ENCODE peak calls at places on chromosomes 5 and 9, in seven cellular contexts. One of them, this sample, is unnamed.

GRCh38 chr5:4100739-4101138 is 505.1 kb downstream of the IRX1 start:
- DNase-seq in OCI-LY7: no peak
- DNase-seq in heart right ventricle: no peak
- DNase-seq in heart left ventricle: no peak
- DNase-seq in body of pancreas: no peak
- DNase-seq in hepatocyte: no peak
- DNase-seq in pancreas: no peak
- DNase-seq in this sample: no peak

GRCh38 chr5:38104497-38105230 is 153.7 kb upstream of the EGFLAM start:
- DNase-seq in OCI-LY7: no peak
- DNase-seq in hepatocyte: no peak
- DNase-seq in body of pancreas: no peak
- DNase-seq in pancreas: no peak
- DNase-seq in heart right ventricle: no peak
- DNase-seq in heart left ventricle: no peak
- DNase-seq in this sample: no peak

GRCh38 chr5:24141046-24141445 is 503.7 kb downstream of the CDH10 start:
- DNase-seq in heart left ventricle: peak; percentile 11
- DNase-seq in hepatocyte: peak; percentile 39
- DNase-seq in body of pancreas: no peak
- DNase-seq in OCI-LY7: no peak
- DNase-seq in pancreas: no peak
- DNase-seq in heart right ventricle: peak; percentile 14
- DNase-seq in this sample: no peak

GRCh38 chr9:113139225-113139829 is 11.5 kb upstream of the SLC31A2 start:
- DNase-seq in body of pancreas: no peak
- DNase-seq in pancreas: no peak
- DNase-seq in heart left ventricle: no peak
- DNase-seq in hepatocyte: no peak
- DNase-seq in OCI-LY7: no peak
- DNase-seq in heart right ventricle: no peak
- DNase-seq in this sample: no peak

GRCh38 chr9:119736478-119737454 is 367.5 kb upstream of the BRINP1 start:
- DNase-seq in body of pancreas: peak; percentile 18
- DNase-seq in heart right ventricle: no peak
- DNase-seq in heart left ventricle: no peak
- DNase-seq in OCI-LY7: peak; percentile 81
- DNase-seq in pancreas: no peak
- DNase-seq in hepatocyte: no peak
- DNase-seq in this sample: no peak

GRCh38 chr5:176653401-176653800 is 6.1 kb downstream of the TSPAN17 start:
- DNase-seq in OCI-LY7: no peak
- DNase-seq in heart left ventricle: no peak
- DNase-seq in pancreas: no peak
- DNase-seq in hepatocyte: no peak
- DNase-seq in body of pancreas: no peak
- DNase-seq in heart right ventricle: no peak
- DNase-seq in this sample: no peak

GRCh38 chr9:110069326-110070248 is 138.4 kb downstream of the C9orf152 start:
- DNase-seq in heart left ventricle: peak; percentile 57
- DNase-seq in body of pancreas: no peak
- DNase-seq in hepatocyte: no peak
- DNase-seq in heart right ventricle: peak; percentile 64
- DNase-seq in pancreas: peak; percentile 21
- DNase-seq in OCI-LY7: no peak
- DNase-seq in this sample: peak; percentile 39

GRCh38 chr5:172769598-172770373 is 1.2 kb downstream of the DUSP1 start:
- DNase-seq in OCI-LY7: peak; percentile 28
- DNase-seq in heart right ventricle: no peak
- DNase-seq in pancreas: no peak
- DNase-seq in hepatocyte: peak; percentile 42
- DNase-seq in body of pancreas: peak; percentile 56
- DNase-seq in heart left ventricle: peak; percentile 59
- DNase-seq in this sample: no peak

GRCh38 chr9:126122901-126123616 is 203.6 kb upstream of the MVB12B start:
- DNase-seq in heart left ventricle: no peak
- DNase-seq in pancreas: no peak
- DNase-seq in heart right ventricle: no peak
- DNase-seq in body of pancreas: no peak
- DNase-seq in OCI-LY7: no peak
- DNase-seq in hepatocyte: peak; percentile 1
- DNase-seq in this sample: peak; percentile 6

GRCh38 chr5:178123094-178123986 is 7.5 kb upstream of the RMND5B start:
- DNase-seq in OCI-LY7: no peak
- DNase-seq in heart left ventricle: no peak
- DNase-seq in hepatocyte: no peak
- DNase-seq in pancreas: no peak
- DNase-seq in heart right ventricle: no peak
- DNase-seq in body of pancreas: no peak
- DNase-seq in this sample: no peak

GRCh38 chr5:170534177-170534576 is 30.4 kb downstream of the KCNIP1 start:
- DNase-seq in body of pancreas: no peak
- DNase-seq in heart right ventricle: no peak
- DNase-seq in heart left ventricle: no peak
- DNase-seq in hepatocyte: peak; percentile 24
- DNase-seq in pancreas: no peak
- DNase-seq in OCI-LY7: no peak
- DNase-seq in this sample: no peak

GRCh38 chr9:133135193-133135745 is 14.2 kb upstream of the RALGDS start:
- DNase-seq in OCI-LY7: no peak
- DNase-seq in heart left ventricle: peak; percentile 54
- DNase-seq in body of pancreas: peak; percentile 84
- DNase-seq in heart right ventricle: peak; percentile 64
- DNase-seq in pancreas: peak; percentile 68
- DNase-seq in hepatocyte: no peak
- DNase-seq in this sample: no peak

GRCh38 chr5:55897905-55898304 is 46.7 kb downstream of the IL31RA start:
- DNase-seq in OCI-LY7: no peak
- DNase-seq in pancreas: no peak
- DNase-seq in heart right ventricle: no peak
- DNase-seq in heart left ventricle: no peak
- DNase-seq in hepatocyte: no peak
- DNase-seq in body of pancreas: peak; percentile 29
- DNase-seq in this sample: no peak

GRCh38 chr5:134821841-134822240 is 23.9 kb upstream of the C5orf24 start:
- DNase-seq in body of pancreas: no peak
- DNase-seq in hepatocyte: no peak
- DNase-seq in heart right ventricle: no peak
- DNase-seq in pancreas: no peak
- DNase-seq in OCI-LY7: no peak
- DNase-seq in heart left ventricle: no peak
- DNase-seq in this sample: no peak

GRCh38 chr9:96072930-96073329 is 197.4 kb downstream of the ERCC6L2 start:
- DNase-seq in heart right ventricle: no peak
- DNase-seq in hepatocyte: no peak
- DNase-seq in heart left ventricle: no peak
- DNase-seq in body of pancreas: no peak
- DNase-seq in pancreas: no peak
- DNase-seq in OCI-LY7: no peak
- DNase-seq in this sample: no peak

GRCh38 chr9:37974506-37975173 is 70.7 kb upstream of the SLC25A51 start:
- DNase-seq in body of pancreas: no peak
- DNase-seq in OCI-LY7: no peak
- DNase-seq in heart right ventricle: no peak
- DNase-seq in heart left ventricle: no peak
- DNase-seq in pancreas: no peak
- DNase-seq in hepatocyte: peak; percentile 62
- DNase-seq in this sample: no peak

GRCh38 chr5:916441-917293 is 24.0 kb downstream of the TRIP13 start:
- DNase-seq in body of pancreas: peak; percentile 79
- DNase-seq in pancreas: peak; percentile 69
- DNase-seq in heart right ventricle: no peak
- DNase-seq in hepatocyte: no peak
- DNase-seq in heart left ventricle: no peak
- DNase-seq in OCI-LY7: no peak
- DNase-seq in this sample: no peak

GRCh38 chr5:24642022-24642421 is 2.8 kb downstream of the CDH10 start:
- DNase-seq in body of pancreas: no peak
- DNase-seq in OCI-LY7: peak; percentile 34
- DNase-seq in pancreas: no peak
- DNase-seq in heart left ventricle: no peak
- DNase-seq in heart right ventricle: no peak
- DNase-seq in hepatocyte: peak; percentile 43
- DNase-seq in this sample: no peak

GRCh38 chr5:60842859-60843692 is 993 bp downstream of the ELOVL7 start:
- DNase-seq in OCI-LY7: no peak
- DNase-seq in heart right ventricle: no peak
- DNase-seq in pancreas: peak; percentile 44
- DNase-seq in body of pancreas: peak; percentile 42
- DNase-seq in heart left ventricle: no peak
- DNase-seq in hepatocyte: peak; percentile 40
- DNase-seq in this sample: no peak

GRCh38 chr5:159805021-159805420 is 111.3 kb upstream of the ADRA1B start:
- DNase-seq in pancreas: peak; percentile 36
- DNase-seq in heart left ventricle: peak; percentile 18
- DNase-seq in OCI-LY7: no peak
- DNase-seq in hepatocyte: no peak
- DNase-seq in heart right ventricle: peak; percentile 42
- DNase-seq in body of pancreas: no peak
- DNase-seq in this sample: no peak

GRCh38 chr5:150077060-150077459 is 9.3 kb downstream of the CSF1R start:
- DNase-seq in body of pancreas: no peak
- DNase-seq in heart right ventricle: peak; percentile 1
- DNase-seq in hepatocyte: no peak
- DNase-seq in OCI-LY7: no peak
- DNase-seq in pancreas: no peak
- DNase-seq in heart left ventricle: no peak
- DNase-seq in this sample: no peak

GRCh38 chr9:73270967-73271722 is 119.5 kb downstream of the ANXA1 start:
- DNase-seq in heart left ventricle: no peak
- DNase-seq in hepatocyte: peak; percentile 75
- DNase-seq in pancreas: no peak
- DNase-seq in body of pancreas: no peak
- DNase-seq in OCI-LY7: no peak
- DNase-seq in heart right ventricle: no peak
- DNase-seq in this sample: no peak

GRCh38 chr9:69085523-69086283 is 50.2 kb downstream of the FXN start:
- DNase-seq in heart right ventricle: no peak
- DNase-seq in body of pancreas: no peak
- DNase-seq in OCI-LY7: no peak
- DNase-seq in pancreas: no peak
- DNase-seq in hepatocyte: peak; percentile 23
- DNase-seq in heart left ventricle: peak; percentile 24
- DNase-seq in this sample: no peak

GRCh38 chr5:150158170-150158949 is 2.7 kb upstream of the PDGFRB start:
- DNase-seq in OCI-LY7: no peak
- DNase-seq in heart left ventricle: peak; percentile 59
- DNase-seq in body of pancreas: no peak
- DNase-seq in pancreas: no peak
- DNase-seq in heart right ventricle: peak; percentile 45
- DNase-seq in hepatocyte: no peak
- DNase-seq in this sample: no peak

GRCh38 chr9:37976714-37977477 is 73.0 kb upstream of the SLC25A51 start:
- DNase-seq in body of pancreas: peak; percentile 72
- DNase-seq in hepatocyte: peak; percentile 71
- DNase-seq in heart right ventricle: no peak
- DNase-seq in pancreas: peak; percentile 53
- DNase-seq in heart left ventricle: no peak
- DNase-seq in OCI-LY7: no peak
- DNase-seq in this sample: no peak

GRCh38 chr5:13866792-13867191 is 77.7 kb downstream of the DNAH5 start:
- DNase-seq in heart left ventricle: no peak
- DNase-seq in OCI-LY7: peak; percentile 14
- DNase-seq in heart right ventricle: peak; percentile 10
- DNase-seq in body of pancreas: no peak
- DNase-seq in pancreas: peak; percentile 19
- DNase-seq in hepatocyte: peak; percentile 68
- DNase-seq in this sample: no peak

DNA sequence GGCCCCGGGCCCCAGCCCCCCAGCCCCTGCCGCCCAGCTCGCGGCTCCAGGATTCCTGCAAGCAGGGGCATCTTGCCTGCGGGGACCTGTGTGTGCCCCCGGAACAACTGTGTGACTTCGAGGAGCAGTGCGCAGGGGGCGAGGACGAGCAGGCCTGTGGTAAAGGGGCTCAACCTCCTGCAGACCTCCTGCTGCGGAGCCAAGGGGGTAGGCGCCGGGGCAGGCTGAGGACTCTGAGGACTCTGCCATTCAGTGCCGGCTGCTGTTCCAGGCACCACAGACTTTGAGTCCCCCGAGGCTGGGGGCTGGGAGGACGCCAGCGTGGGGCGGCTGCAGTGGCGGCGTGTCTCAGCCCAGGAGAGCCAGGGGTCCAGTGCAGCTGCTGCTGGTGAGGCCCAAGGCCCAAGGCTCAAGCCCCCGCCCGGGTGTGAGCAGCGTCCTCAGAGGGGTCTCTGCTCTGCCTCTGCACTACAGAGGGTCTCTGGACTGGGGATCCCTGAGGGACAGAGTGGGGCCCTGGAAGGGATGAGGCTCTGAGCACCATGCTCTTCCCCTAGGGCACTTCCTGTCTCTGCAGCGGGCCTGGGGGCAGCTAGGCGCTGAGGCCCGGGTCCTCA is 3.4 kb downstream of the MAMDC4 start:
- DNase-seq in hepatocyte: no peak
- DNase-seq in body of pancreas: peak; percentile 14
- DNase-seq in heart left ventricle: peak; percentile 5
- DNase-seq in heart right ventricle: no peak
- DNase-seq in OCI-LY7: no peak
- DNase-seq in pancreas: peak; percentile 24
- DNase-seq in this sample: no peak
- H3K4me1 ChIP-seq in hepatocyte: peaks cover 19% of the 10 kb centered on the region
- H3K4me1 ChIP-seq in body of pancreas: peaks cover 66% of the 10 kb centered on the region
- H3K4me1 ChIP-seq in heart left ventricle: peaks cover 24% of the 10 kb centered on the region
- H3K4me1 ChIP-seq in heart right ventricle: peaks cover 5% of the 10 kb centered on the region
- H3K4me1 ChIP-seq in OCI-LY7: no peaks in the 10 kb centered on the region
- H3K4me1 ChIP-seq in pancreas: peaks cover 45% of the 10 kb centered on the region
- H3K4me1 ChIP-seq in this sample: no peaks in the 10 kb centered on the region

DNA sequence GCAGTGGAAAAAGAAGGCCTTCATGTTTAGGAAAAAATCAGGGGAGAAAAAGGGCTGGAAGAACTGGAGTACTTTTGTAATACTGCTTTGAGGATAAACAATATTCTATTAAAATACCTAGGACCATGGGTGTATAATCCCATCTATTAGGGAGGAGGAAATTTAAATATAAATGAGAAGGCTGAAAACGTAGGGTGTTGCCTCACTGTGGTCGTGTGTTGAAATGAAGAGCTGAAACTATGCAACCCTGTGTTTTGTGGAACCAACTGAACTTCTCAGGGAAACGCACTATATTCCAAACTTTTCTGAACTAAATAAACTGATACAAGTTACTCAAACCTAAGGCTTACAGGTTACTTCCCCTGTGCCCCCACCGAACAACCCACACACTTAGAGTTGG is 4.6 kb upstream of the CNTLN start:
- DNase-seq in pancreas: no peak
- DNase-seq in OCI-LY7: no peak
- DNase-seq in hepatocyte: no peak
- DNase-seq in body of pancreas: no peak
- DNase-seq in heart left ventricle: no peak
- DNase-seq in heart right ventricle: no peak
- DNase-seq in this sample: no peak
- TF ChIP-seq CTCF in pancreas: no peak
- TF ChIP-seq CTCF in OCI-LY7: no peak
- TF ChIP-seq CTCF in hepatocyte: no peak
- TF ChIP-seq CTCF in body of pancreas: no peak
- TF ChIP-seq CTCF in heart left ventricle: no peak
- TF ChIP-seq CTCF in heart right ventricle: no peak
- TF ChIP-seq CTCF in this sample: no peak

GRCh38 chr9:129412814-129413536 is 207.9 kb downstream of the C9orf50 start:
- DNase-seq in heart left ventricle: peak; percentile 84
- DNase-seq in heart right ventricle: peak; percentile 86
- DNase-seq in body of pancreas: peak; percentile 71
- DNase-seq in pancreas: peak; percentile 63
- DNase-seq in hepatocyte: peak; percentile 89
- DNase-seq in OCI-LY7: no peak
- DNase-seq in this sample: peak; percentile 52
- H3K4me3 ChIP-seq in heart left ventricle: peak overlapping the region; percentile 54
- H3K4me3 ChIP-seq in heart right ventricle: peak overlapping the region; percentile 74
- H3K4me3 ChIP-seq in body of pancreas: peak overlapping the region; percentile 52
- H3K4me3 ChIP-seq in pancreas: peak overlapping the region; percentile 20
- H3K4me3 ChIP-seq in hepatocyte: peak overlapping the region; percentile 51
- H3K4me3 ChIP-seq in OCI-LY7: peak overlapping the region; percentile 71
- H3K4me3 ChIP-seq in this sample: no peak overlapping the region

GRCh38 chr9:694499-695154 is 146.9 kb upstream of the DMRT1 start:
- DNase-seq in OCI-LY7: no peak
- DNase-seq in pancreas: no peak
- DNase-seq in heart left ventricle: no peak
- DNase-seq in hepatocyte: peak; percentile 32
- DNase-seq in heart right ventricle: peak; percentile 34
- DNase-seq in body of pancreas: no peak
- DNase-seq in this sample: no peak
- H3K4me1 ChIP-seq in OCI-LY7: peaks cover 14% of the 10 kb centered on the region
- H3K4me1 ChIP-seq in pancreas: peaks cover 16% of the 10 kb centered on the region
- H3K4me1 ChIP-seq in heart left ventricle: peaks cover 71% of the 10 kb centered on the region
- H3K4me1 ChIP-seq in hepatocyte: peaks cover 45% of the 10 kb centered on the region
- H3K4me1 ChIP-seq in heart right ventricle: peaks cover 6% of the 10 kb centered on the region
- H3K4me1 ChIP-seq in body of pancreas: peaks cover 16% of the 10 kb centered on the region
- H3K4me1 ChIP-seq in this sample: peaks cover 9% of the 10 kb centered on the region

This sample was measured in lung.